ENCODE peak calls at places on chromosomes 4 and X, in nine cellular contexts. B is activated naive CD8-positive, alpha-beta T cell treated with anti-CD3 and anti-CD28 coated beads, Interleukin-2, amount 50 U/mL, for 16 hours; X is hypothalamus; H is GM12878; K is AG04450; Q is NCI-H1436; O is COR-L47; R is ureter; W is stimulated activated CD8-positive, alpha-beta memory T cell treated with anti-CD3 and anti-CD28 coated beads, Interleukin-4, amount 100 ng/mL, for 24 hours. Y is an unnamed sample.
A peak's percentile ranks its signal among the peaks of the same experiment; 100 is the strongest.

GRCh38 chr4:69731826-69732225 is 28.6 kb downstream of the SULT1B1 start:
- DNase-seq in K (no peak), X (no peak), H (no peak), R (no peak), W (no peak), Q (no peak), B (no peak), O (no peak), Y (no peak)

GRCh38 chr4:2962614-2963184 is 507 bp downstream of the NOP14 start:
- DNase-seq in W (no peak), X (no peak), R (no peak), H (no peak), Q (no peak), B (peak; percentile 15), O (peak; percentile 71), K (no peak), Y (peak; percentile 88)

GRCh38 chr4:46931981-46932380 is 22.9 kb upstream of the COX7B2 start:
- DNase-seq in Q (no peak), W (no peak), O (peak; percentile 39), B (no peak), K (no peak), X (no peak), H (peak; percentile 2), R (no peak), Y (no peak)

GRCh38 chr4:168631241-168632151 is 134.6 kb downstream of the PALLD start:
- DNase-seq in Q (peak; percentile 55), O (peak; percentile 49), R (no peak), X (peak; percentile 1), B (no peak), K (no peak), W (no peak), H (no peak), Y (no peak)

GRCh38 chr4:126799971-126800722 is 832.6 kb upstream of the INTU start:
- DNase-seq in H (no peak), B (no peak), O (peak; percentile 2), K (peak; percentile 21), R (no peak), W (no peak), Q (peak; percentile 15), X (no peak), Y (no peak)

GRCh38 chr4:84917869-84918600 is 48.5 kb downstream of the WDFY3 start:
- DNase-seq in W (no peak), X (no peak), Q (no peak), H (no peak), K (no peak), B (no peak), R (no peak), O (no peak), Y (no peak)

GRCh38 chr4:129545599-129546278 is 449.8 kb downstream of the C4orf33 start:
- DNase-seq in W (no peak), B (no peak), K (no peak), O (no peak), X (no peak), H (no peak), Q (no peak), R (no peak), Y (no peak)

GRCh38 chr4:169922632-169923276 is 103.4 kb downstream of the MFAP3L start:
- DNase-seq in K (no peak), Q (no peak), O (no peak), X (no peak), R (no peak), W (no peak), H (no peak), B (no peak), Y (no peak)

GRCh38 chrX:129875669-129876068 is 30.3 kb upstream of the UTP14A start:
- DNase-seq in Q (no peak), X (no peak), K (peak; percentile 16), H (no peak), W (no peak), O (no peak), B (no peak), R (no peak), Y (no peak)

GRCh38 chr4:44738615-44739014 is 12.3 kb upstream of the GNPDA2 start:
- DNase-seq in H (no peak), O (no peak), X (no peak), W (no peak), Q (no peak), K (no peak), B (no peak), R (no peak), Y (no peak)

GRCh38 chr4:184361443-184361842 is 112.9 kb downstream of the IRF2 start:
- DNase-seq in R (no peak), W (no peak), Q (no peak), O (no peak), K (no peak), B (no peak), H (no peak), X (no peak), Y (no peak)

GRCh38 chr4:163473576-163473975 is at the start of gene TKTL2:
- DNase-seq in K (no peak), R (no peak), Q (no peak), B (no peak), H (no peak), X (no peak), O (no peak), W (no peak), Y (no peak)

GRCh38 chr4:140042634-140043033 is 111.3 kb downstream of the MAML3 start:
- DNase-seq in O (no peak), X (no peak), B (no peak), H (no peak), K (no peak), W (no peak), Q (no peak), R (no peak), Y (no peak)

Y was measured in vagina.